ENCODE peak calls at places on chromosomes 11 and 22, in four cellular contexts. I is AG09319, J is RWPE1, U is sigmoid colon. W is an unnamed sample.

GRCh38 chr11:108698844-108699642 is 34.2 kb downstream of the DDX10 start:
- DNase-seq in I (no peak), J (peak; percentile 84), U (no peak), W (no peak)

GRCh38 chr11:26127336-26127735 is 204.6 kb upstream of the ANO3 start:
- DNase-seq in I (no peak), J (no peak), U (no peak), W (no peak)

GRCh38 chr11:117902001-117902855 is 25.8 kb upstream of the FXYD6 start:
- DNase-seq in I (no peak), J (no peak), U (peak; percentile 58), W (no peak)

GRCh38 chr11:69939551-69940245 is 120.5 kb upstream of the FGF3 start:
- DNase-seq in I (no peak), J (no peak), U (peak; percentile 66), W (peak; percentile 33)

GRCh38 chr22:47604563-47604962 is 842.1 kb downstream of the TBC1D22A start:
- DNase-seq in I (no peak), J (no peak), U (peak; percentile 9), W (no peak)

GRCh38 chr11:113796663-113797259 is 17.2 kb downstream of the CLDN25 start:
- DNase-seq in I (no peak), J (peak; percentile 53), U (no peak), W (peak; percentile 59)

GRCh38 chr11:125071831-125072209 is 8.7 kb downstream of the SLC37A2 start:
- DNase-seq in I (no peak), J (no peak), U (no peak), W (no peak)

GRCh38 chr22:40395607-40396006 is 25.2 kb downstream of the SGSM3 start:
- DNase-seq in I (no peak), J (no peak), U (no peak), W (no peak)

GRCh38 chr11:73218106-73218829 is at the start of gene P2RY2:
- DNase-seq in I (no peak), J (peak; percentile 68), U (peak; percentile 73), W (peak; percentile 27)

GRCh38 chr11:67732045-67732787 is 57.8 kb upstream of the ALDH3B2 start:
- DNase-seq in I (no peak), J (peak; percentile 18), U (no peak), W (no peak)

GRCh38 chr11:126383301-126384052 is 28.0 kb downstream of the ST3GAL4 start:
- DNase-seq in I (no peak), J (no peak), U (no peak), W (no peak)

GRCh38 chr11:79708319-79708928 is 267.6 kb upstream of the TENM4 start:
- DNase-seq in I (no peak), J (peak; percentile 58), U (no peak), W (peak; percentile 32)

GRCh38 chr11:69430566-69430965 is 50.9 kb upstream of the LINC01488 start:
- DNase-seq in I (no peak), J (no peak), U (peak; percentile 37), W (no peak)

GRCh38 chr11:78061088-78061920 is 2.4 kb upstream of the THRSP start:
- DNase-seq in I (no peak), J (no peak), U (no peak), W (peak; percentile 24)

GRCh38 chr11:71302911-71303310 is 50.5 kb upstream of the SHANK2 start:
- DNase-seq in I (no peak), J (no peak), U (no peak), W (no peak)

GRCh38 chr11:71304491-71304890 is 52.1 kb upstream of the SHANK2 start:
- DNase-seq in I (no peak), J (no peak), U (peak; percentile 5), W (no peak)

GRCh38 chr11:71302534-71302909 is 50.1 kb upstream of the SHANK2 start:
- DNase-seq in I (no peak), J (no peak), U (peak; percentile 14), W (no peak)

GRCh38 chr11:71305041-71305440 is 52.7 kb upstream of the SHANK2 start:
- DNase-seq in I (no peak), J (no peak), U (peak; percentile 17), W (no peak)

DNA sequence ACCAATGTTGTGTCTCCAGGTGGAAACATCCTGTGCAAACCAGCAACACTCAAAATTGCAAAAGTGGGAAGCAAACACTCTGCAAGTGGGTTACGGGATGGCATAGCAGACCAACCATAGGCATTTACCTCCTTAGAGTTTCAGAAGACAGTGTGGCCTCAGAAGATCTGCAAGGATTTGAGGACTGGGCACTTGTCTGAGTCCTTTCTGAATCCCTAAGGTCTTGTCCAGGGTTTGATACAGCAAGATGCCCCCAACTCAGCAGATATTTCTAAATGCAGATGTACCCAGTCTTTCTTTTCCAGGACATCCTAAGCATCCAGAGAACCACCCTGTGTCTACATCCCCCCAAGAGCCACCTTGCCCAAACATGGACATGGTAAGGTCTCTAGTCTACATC is 51.7 kb upstream of the SHANK2 start:
- DNase-seq in I (no peak), J (no peak), U (no peak), W (no peak)
- TF ChIP-seq CTCF in I (no peak), J (no peak), U (no peak), W (no peak)

DNA sequence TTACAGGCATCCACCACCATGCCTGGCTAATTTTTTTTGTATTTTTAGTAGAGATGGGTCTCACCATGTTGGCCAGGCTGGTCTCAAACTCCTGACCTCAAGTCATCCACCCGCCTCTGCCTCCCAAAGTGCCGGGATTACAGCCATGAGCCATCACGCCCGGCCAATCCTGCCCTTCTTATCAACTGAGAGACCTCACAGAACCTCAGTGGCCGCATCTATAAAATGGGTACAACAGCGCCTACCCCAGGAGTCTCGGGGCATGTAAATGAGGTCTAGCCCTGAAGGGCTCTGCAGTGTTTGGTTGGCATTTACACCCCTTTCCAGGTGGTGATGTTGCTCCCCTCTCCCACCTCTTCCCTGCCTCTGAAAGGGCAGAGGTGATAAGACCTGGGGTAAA is 11.7 kb downstream of the SYNGR1 start:
- DNase-seq in I (no peak), J (no peak), U (no peak), W (no peak)
- TF ChIP-seq CTCF in I (no peak), J (no peak), U (no peak), W (no peak)

GRCh38 chr11:93225642-93226041 is 27.9 kb upstream of the SLC36A4 start:
- DNase-seq in I (no peak), J (peak; percentile 8), U (no peak), W (peak; percentile 44)
- TF ChIP-seq CTCF in I (peak; percentile 15), J (peak; percentile 28), U (no peak), W (no peak)

GRCh38 chr11:34790620-34791019 is 125.6 kb downstream of the APIP start:
- DNase-seq in I (no peak), J (no peak), U (no peak), W (no peak)
- TF ChIP-seq CTCF in I (no peak), J (no peak), U (no peak), W (no peak)

DNA sequence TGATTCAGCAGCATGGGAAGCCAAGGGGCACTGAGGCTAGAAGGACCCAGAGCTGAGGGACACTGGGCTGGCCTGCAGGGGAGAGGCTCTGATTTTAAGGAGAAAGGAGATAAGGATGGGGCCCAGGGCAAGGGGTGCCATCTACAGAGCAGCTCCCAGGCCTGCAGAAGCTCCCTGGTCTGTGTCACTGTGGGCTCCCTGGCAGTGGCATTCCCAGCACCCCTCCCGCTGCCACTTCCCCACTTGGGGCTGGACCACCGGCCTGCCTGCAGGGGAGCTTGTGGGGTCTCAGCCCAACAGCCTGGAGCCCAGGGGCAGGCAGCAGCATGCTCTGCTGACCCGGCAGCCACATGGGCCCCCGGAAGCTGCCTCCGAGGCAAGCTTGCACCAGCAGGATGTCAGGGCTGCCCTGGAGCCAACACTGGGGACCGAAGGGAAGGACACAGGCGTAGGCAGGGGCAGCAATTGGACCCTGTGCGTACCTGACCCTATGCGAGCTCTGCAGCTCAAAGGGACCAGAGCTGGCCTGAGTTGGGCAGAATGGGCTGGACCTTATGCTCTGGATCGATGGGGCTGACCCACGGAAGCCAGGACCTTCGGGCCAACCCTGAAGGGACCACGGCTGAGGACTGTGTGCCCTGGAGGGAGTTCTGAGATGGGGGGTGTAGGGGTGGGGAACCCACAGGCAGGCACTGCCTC is 35.4 kb upstream of the WNT7B start:
- DNase-seq in I (no peak), J (no peak), U (peak; percentile 74), W (no peak)
- TF ChIP-seq CTCF in I (no peak), J (no peak), U (no peak), W (no peak)